ENCODE peak calls at places on chromosomes 3 and 15, in four cellular contexts. One of them, this sample, is unnamed.

GRCh38 chr3:51242939-51243338 is 142.2 kb upstream of the MANF start:
- DNase-seq in OCI-M1: no peak
- DNase-seq in AG04450: no peak
- DNase-seq in HEK293T: no peak
- DNase-seq in this sample: no peak

GRCh38 chr3:127168271-127168670 is 24.7 kb upstream of the PRR23E start:
- DNase-seq in OCI-M1: no peak
- DNase-seq in HEK293T: no peak
- DNase-seq in AG04450: no peak
- DNase-seq in this sample: no peak

GRCh38 chr3:49606427-49606826 is 52.1 kb downstream of the BSN start:
- DNase-seq in AG04450: no peak
- DNase-seq in OCI-M1: no peak
- DNase-seq in HEK293T: no peak
- DNase-seq in this sample: no peak

GRCh38 chr15:67790610-67791319 is 34.5 kb upstream of the SKOR1 start:
- DNase-seq in HEK293T: no peak
- DNase-seq in OCI-M1: no peak
- DNase-seq in AG04450: no peak
- DNase-seq in this sample: no peak

GRCh38 chr3:33113772-33114621 is at the start of gene CRTAP:
- DNase-seq in OCI-M1: peak
- DNase-seq in HEK293T: peak
- DNase-seq in AG04450: peak
- DNase-seq in this sample: peak

GRCh38 chr15:78552597-78552996 is 12.4 kb downstream of the PSMA4 start:
- DNase-seq in HEK293T: no peak
- DNase-seq in AG04450: no peak
- DNase-seq in OCI-M1: no peak
- DNase-seq in this sample: no peak

GRCh38 chr15:67823371-67824156 is 1.7 kb upstream of the SKOR1 start:
- DNase-seq in OCI-M1: no peak
- DNase-seq in AG04450: no peak
- DNase-seq in HEK293T: peak
- DNase-seq in this sample: no peak

GRCh38 chr15:75733761-75734651 is 21.4 kb upstream of the CSPG4 start:
- DNase-seq in HEK293T: no peak
- DNase-seq in OCI-M1: no peak
- DNase-seq in AG04450: no peak
- DNase-seq in this sample: no peak

GRCh38 chr3:94647131-94647530 is 584.3 kb downstream of the NSUN3 start:
- DNase-seq in HEK293T: no peak
- DNase-seq in AG04450: no peak
- DNase-seq in OCI-M1: no peak
- DNase-seq in this sample: no peak

GRCh38 chr3:15632212-15632580 is 30.7 kb downstream of the BTD start:
- DNase-seq in OCI-M1: no peak
- DNase-seq in AG04450: no peak
- DNase-seq in HEK293T: no peak
- DNase-seq in this sample: no peak

GRCh38 chr3:101840066-101840465 is 9.2 kb upstream of the NFKBIZ start:
- DNase-seq in OCI-M1: no peak
- DNase-seq in HEK293T: no peak
- DNase-seq in AG04450: no peak
- DNase-seq in this sample: no peak

GRCh38 chr3:189041482-189042090 is 130.2 kb upstream of the TPRG1 start:
- DNase-seq in AG04450: no peak
- DNase-seq in HEK293T: peak
- DNase-seq in OCI-M1: peak
- DNase-seq in this sample: peak

GRCh38 chr15:38854506-38854905 is 289.9 kb upstream of the RASGRP1 start:
- DNase-seq in AG04450: no peak
- DNase-seq in OCI-M1: no peak
- DNase-seq in HEK293T: no peak
- DNase-seq in this sample: no peak

GRCh38 chr3:174023445-174023844 is 625.9 kb downstream of the NLGN1 start:
- DNase-seq in HEK293T: no peak
- DNase-seq in AG04450: no peak
- DNase-seq in OCI-M1: no peak
- DNase-seq in this sample: no peak

GRCh38 chr3:10353661-10354372 is 32.9 kb upstream of the SEC13 start:
- DNase-seq in HEK293T: no peak
- DNase-seq in OCI-M1: no peak
- DNase-seq in AG04450: no peak
- DNase-seq in this sample: no peak

GRCh38 chr15:99955181-99955525 is 221.9 kb upstream of the LYSMD4 start:
- DNase-seq in HEK293T: no peak
- DNase-seq in AG04450: no peak
- DNase-seq in OCI-M1: no peak
- DNase-seq in this sample: no peak